ENCODE peak calls at places on chromosomes 5 and 9, in six cellular contexts. F is adrenal gland; T is AG04450; I is right atrium auricular region; S is astrocyte of the spinal cord; X is CD8-positive, alpha-beta memory T cell. C is an unnamed sample.

GRCh38 chr5:157903117-157903450 is 44.1 kb upstream of the CLINT1 start:
- DNase-seq in F (no peak), T (no peak), I (no peak), S (no peak), X (no peak), C (no peak)

GRCh38 chr9:6757988-6758417 is 230 bp downstream of the KDM4C start:
- DNase-seq in F (peak), T (no peak), I (no peak), S (no peak), X (no peak), C (no peak)

GRCh38 chr9:13904746-13905145 is 409.2 kb downstream of the NFIB start:
- DNase-seq in F (no peak), T (no peak), I (no peak), S (peak), X (no peak), C (no peak)

GRCh38 chr9:113993838-113994540 is 84.1 kb downstream of the AMBP start:
- DNase-seq in F (peak), T (no peak), I (peak), S (peak), X (no peak), C (no peak)

GRCh38 chr5:140239939-140240700 is 62.8 kb downstream of the PFDN1 start:
- DNase-seq in F (peak), T (no peak), I (no peak), S (peak), X (peak), C (peak)

GRCh38 chr5:172939561-172939960 is 19.7 kb upstream of the RPL26L1 start:
- DNase-seq in F (peak), T (no peak), I (no peak), S (no peak), X (no peak), C (no peak)

GRCh38 chr5:150637245-150638052 is 3.0 kb upstream of the SYNPO start:
- DNase-seq in F (peak), T (peak), I (no peak), S (peak), X (no peak), C (no peak)

GRCh38 chr9:113523421-113524141 is 60.1 kb downstream of the RGS3 start:
- DNase-seq in F (peak), T (no peak), I (no peak), S (no peak), X (peak), C (peak)

GRCh38 chr9:91037511-91038482 is 236.2 kb downstream of the SYK start:
- DNase-seq in F (peak), T (peak), I (peak), S (peak), X (no peak), C (no peak)

GRCh38 chr5:28523887-28524637 is 1485.7 kb upstream of the CDH9 start:
- DNase-seq in F (no peak), T (no peak), I (no peak), S (peak), X (no peak), C (no peak)

GRCh38 chr9:98658965-98659364 is 49.8 kb downstream of the GABBR2 start:
- DNase-seq in F (no peak), T (peak), I (no peak), S (peak), X (no peak), C (no peak)

GRCh38 chr9:97986466-97986865 is 3.3 kb downstream of the ANP32B start:
- DNase-seq in F (no peak), T (no peak), I (no peak), S (no peak), X (no peak), C (no peak)

GRCh38 chr5:122981846-122982245 is 54.7 kb downstream of the PPIC start:
- DNase-seq in F (no peak), T (no peak), I (no peak), S (no peak), X (no peak), C (no peak)

GRCh38 chr9:134490446-134490845 is 151.2 kb upstream of the COL5A1 start:
- DNase-seq in F (no peak), T (no peak), I (no peak), S (no peak), X (no peak), C (no peak)

GRCh38 chr5:78005021-78005785 is 229.1 kb upstream of the TBCA start:
- DNase-seq in F (no peak), T (no peak), I (no peak), S (peak), X (no peak), C (no peak)

GRCh38 chr5:96821260-96821916 is 13.6 kb upstream of the ERAP1 start:
- DNase-seq in F (no peak), T (no peak), I (no peak), S (no peak), X (no peak), C (no peak)

GRCh38 chr5:109164001-109164400 is 245.8 kb downstream of the PJA2 start:
- DNase-seq in F (no peak), T (no peak), I (no peak), S (no peak), X (no peak), C (no peak)

GRCh38 chr9:79236466-79236865 is 335.3 kb upstream of the TLE4 start:
- DNase-seq in F (no peak), T (no peak), I (no peak), S (no peak), X (no peak), C (no peak)

GRCh38 chr5:90548069-90548593 is 10.5 kb upstream of the ADGRV1 start:
- DNase-seq in F (no peak), T (no peak), I (no peak), S (no peak), X (no peak), C (no peak)

GRCh38 chr5:111447822-111448221 is 64.5 kb downstream of the STARD4 start:
- DNase-seq in F (no peak), T (no peak), I (no peak), S (no peak), X (no peak), C (peak)

GRCh38 chr5:162806195-162806594 is 631.2 kb upstream of the CCNG1 start:
- DNase-seq in F (no peak), T (no peak), I (no peak), S (no peak), X (no peak), C (no peak)

GRCh38 chr9:112502177-112502946 is 15.7 kb downstream of the KIAA1958 start:
- DNase-seq in F (no peak), T (no peak), I (no peak), S (no peak), X (no peak), C (no peak)

GRCh38 chr9:112505607-112506006 is 19.0 kb downstream of the KIAA1958 start:
- DNase-seq in F (no peak), T (no peak), I (no peak), S (no peak), X (no peak), C (no peak)

GRCh38 chr9:112500842-112501241 is 14.2 kb downstream of the KIAA1958 start:
- DNase-seq in F (no peak), T (no peak), I (no peak), S (no peak), X (no peak), C (no peak)

GRCh38 chr9:112505083-112505482 is 18.5 kb downstream of the KIAA1958 start:
- DNase-seq in F (no peak), T (no peak), I (no peak), S (no peak), X (no peak), C (no peak)

DNA sequence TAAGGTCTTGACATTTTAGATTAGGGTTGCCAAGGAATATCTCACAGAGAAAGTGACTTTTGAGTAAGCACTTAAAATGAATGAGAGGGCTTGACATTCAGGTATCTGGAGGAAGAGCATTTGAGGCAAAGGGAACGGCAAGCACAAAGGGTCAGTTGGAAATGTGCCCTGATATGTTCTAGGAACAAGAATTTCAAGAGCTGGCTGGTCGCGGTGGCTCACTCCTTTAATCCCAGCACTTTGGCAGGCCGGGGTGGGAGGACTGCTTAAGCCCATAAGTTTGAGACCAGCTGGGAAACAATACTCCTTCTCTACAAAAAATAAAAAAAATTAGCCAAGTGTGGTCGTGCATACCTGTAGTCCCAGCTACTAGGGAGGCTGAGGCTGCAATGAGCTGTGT is 16.5 kb downstream of the KIAA1958 start:
- DNase-seq in F (no peak), T (no peak), I (no peak), S (no peak), X (no peak), C (no peak)
- H3K4me3 ChIP-seq in F (no peak), T (no peak), I (no peak), S (no peak), X (no peak), C (no peak)

GRCh38 chr9:86948153-86948929 is 1.0 kb upstream of the GAS1 start:
- DNase-seq in F (peak), T (peak), I (peak), S (peak), X (peak), C (peak)
- H3K4me3 ChIP-seq in F (no peak), T (peak), I (peak), S (peak), X (peak), C (peak)

GRCh38 chr5:126778675-126779403 is 1.9 kb downstream of the LMNB1 start:
- DNase-seq in F (no peak), T (no peak), I (no peak), S (no peak), X (no peak), C (no peak)

GRCh38 chr5:126776499-126777256 is at the start of gene LMNB1:
- DNase-seq in F (peak), T (peak), I (peak), S (peak), X (peak), C (peak)

GRCh38 chr5:126777257-126777973 is 479 bp downstream of the LMNB1 start:
- DNase-seq in F (peak), T (peak), I (no peak), S (peak), X (peak), C (peak)

GRCh38 chr5:126777974-126778674 is 1.2 kb downstream of the LMNB1 start:
- DNase-seq in F (peak), T (peak), I (peak), S (peak), X (peak), C (peak)

DNA sequence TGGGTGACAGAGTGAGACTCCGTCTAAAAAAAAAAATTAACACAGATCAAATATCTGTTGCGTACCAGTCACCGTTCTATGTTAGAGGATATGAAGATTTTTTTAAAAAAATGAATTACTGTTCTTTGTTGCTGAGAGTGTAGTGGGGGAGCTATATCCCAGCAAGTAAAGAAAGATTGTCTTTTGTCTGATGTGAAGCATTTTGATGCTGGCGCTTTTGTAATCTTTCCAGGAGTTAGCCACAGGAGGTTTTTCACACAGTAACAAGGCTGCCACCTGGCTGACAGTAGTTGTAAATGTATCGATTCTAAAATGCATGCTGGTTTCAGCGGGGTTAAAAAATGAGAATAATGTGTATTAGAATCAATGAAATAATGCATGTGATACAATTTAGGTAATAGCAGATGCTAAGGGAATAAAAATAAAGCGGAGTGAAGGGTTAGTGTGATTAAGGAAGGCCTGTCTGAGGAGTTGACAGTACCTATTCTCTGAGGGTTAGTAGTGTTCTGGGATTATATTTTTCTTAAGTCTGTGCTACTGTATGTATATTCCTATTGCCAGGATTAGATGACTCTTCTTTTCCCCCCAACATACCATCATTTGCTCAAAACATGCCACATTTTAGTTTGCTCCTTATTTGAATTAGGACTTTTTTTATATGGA is 3.4 kb downstream of the LMNB1 start:
- DNase-seq in F (peak), T (no peak), I (no peak), S (peak), X (peak), C (peak)
- H3K4me3 ChIP-seq in F (no peak), T (peak), I (no peak), S (no peak), X (no peak), C (no peak)

GRCh38 chr9:136792321-136793062 is 1.3 kb downstream of the TMEM141 start:
- DNase-seq in F (no peak), T (no peak), I (no peak), S (no peak), X (no peak), C (no peak)

GRCh38 chr9:136793063-136793946 is 2.2 kb downstream of the TMEM141 start:
- DNase-seq in F (no peak), T (no peak), I (no peak), S (no peak), X (no peak), C (no peak)

GRCh38 chr9:136790640-136791465 is at the start of gene TMEM141:
- DNase-seq in F (peak), T (peak), I (peak), S (peak), X (peak), C (peak)

GRCh38 chr9:136789523-136789937 is 1.6 kb upstream of the TMEM141 start:
- DNase-seq in F (no peak), T (no peak), I (no peak), S (no peak), X (no peak), C (no peak)

GRCh38 chr9:136791466-136792276 is 527 bp downstream of the TMEM141 start:
- DNase-seq in F (peak), T (no peak), I (no peak), S (peak), X (peak), C (peak)
- H3K4me3 ChIP-seq in F (peak), T (peak), I (peak), S (peak), X (peak), C (peak)

GRCh38 chr5:65102826-65103673 is 334.3 kb downstream of the CWC27 start:
- DNase-seq in F (peak), T (no peak), I (no peak), S (peak), X (peak), C (no peak)
- H3K4me3 ChIP-seq in F (peak), T (peak), I (peak), S (peak), X (peak), C (no peak)

C was measured in DND-41.